ENCODE peak calls at places on chromosomes 2 and 18, in six cellular contexts. V is CD8-positive, alpha-beta T cell; W is pancreas; M is uterus; I is WERI-Rb-1; K is breast epithelium. S is an unnamed sample.

GRCh38 chr2:220748875-220749479 is 823.1 kb downstream of the EPHA4 start:
- DNase-seq in K (no peak), W (peak), I (no peak), M (no peak), V (no peak), S (no peak)

GRCh38 chr2:28576714-28577113 is 80.9 kb downstream of the PLB1 start:
- DNase-seq in W (no peak), M (no peak), V (no peak), I (no peak), K (no peak), S (no peak)

GRCh38 chr18:76167440-76167839 is 327.6 kb downstream of the ZNF516 start:
- DNase-seq in V (no peak), W (no peak), M (no peak), K (peak), I (no peak), S (no peak)

GRCh38 chr18:13393338-13393737 is 174.8 kb downstream of the LDLRAD4 start:
- DNase-seq in M (no peak), I (no peak), W (no peak), V (no peak), K (no peak), S (no peak)

GRCh38 chr2:96531872-96532505 is 4.6 kb upstream of the ARID5A start:
- DNase-seq in W (no peak), M (peak), I (peak), K (peak), V (peak), S (peak)

GRCh38 chr18:77366725-77367641 is 117.3 kb downstream of the GALR1 start:
- DNase-seq in W (no peak), V (no peak), I (peak), M (peak), K (no peak), S (peak)

GRCh38 chr2:84052043-84052442 is 407.0 kb downstream of the SUCLG1 start:
- DNase-seq in K (no peak), V (no peak), M (no peak), W (no peak), I (no peak), S (no peak)

GRCh38 chr2:191927319-191927867 is 80.5 kb upstream of the CAVIN2 start:
- DNase-seq in M (no peak), W (no peak), V (no peak), K (no peak), I (no peak), S (peak)

GRCh38 chr2:28470759-28471158 is 25.1 kb upstream of the PLB1 start:
- DNase-seq in W (no peak), K (no peak), V (no peak), I (no peak), M (no peak), S (no peak)

GRCh38 chr2:1716441-1716840 is 27.9 kb downstream of the PXDN start:
- DNase-seq in M (no peak), W (no peak), I (no peak), K (no peak), V (no peak), S (no peak)

GRCh38 chr18:68997845-68998244 is 200.0 kb downstream of the CCDC102B start:
- DNase-seq in V (no peak), I (no peak), M (no peak), W (no peak), K (no peak), S (no peak)

GRCh38 chr2:62801814-62802524 is 96.5 kb downstream of the EHBP1 start:
- DNase-seq in W (no peak), M (no peak), I (no peak), K (no peak), V (no peak), S (no peak)

GRCh38 chr2:3827673-3828575 is 124.5 kb downstream of the DCDC2C start:
- DNase-seq in W (no peak), K (no peak), V (no peak), I (peak), M (no peak), S (no peak)

GRCh38 chr2:22043784-22044183 is 920.0 kb downstream of the TDRD15 start:
- DNase-seq in I (no peak), M (no peak), V (no peak), W (no peak), K (no peak), S (no peak)

GRCh38 chr2:11286749-11287148 is 57.7 kb downstream of the ROCK2 start:
- DNase-seq in V (no peak), I (no peak), W (no peak), M (no peak), K (no peak), S (no peak)

GRCh38 chr2:177964892-177965291 is 107.7 kb downstream of the PDE11A start:
- DNase-seq in W (no peak), M (no peak), K (no peak), I (no peak), V (no peak), S (no peak)

GRCh38 chr2:130873700-130874346 is 37.1 kb downstream of the ARHGEF4 start:
- DNase-seq in W (no peak), V (peak), I (peak), K (no peak), M (peak), S (peak)

GRCh38 chr2:69616755-69617154 is 26.8 kb downstream of the AAK1 start:
- DNase-seq in K (no peak), V (peak), W (no peak), M (no peak), I (no peak), S (no peak)

GRCh38 chr2:200456567-200456966 is 53.3 kb downstream of the KCTD18 start:
- DNase-seq in M (no peak), V (no peak), W (no peak), I (no peak), K (no peak), S (no peak)

GRCh38 chr2:5520352-5520996 is 171.7 kb upstream of the SOX11 start:
- DNase-seq in I (no peak), M (no peak), W (no peak), K (no peak), V (no peak), S (peak)

GRCh38 chr2:239926587-239927234 is 98.4 kb downstream of the NDUFA10 start:
- DNase-seq in V (no peak), M (no peak), I (peak), W (no peak), K (peak), S (peak)

GRCh38 chr2:8927510-8928456 is 75.7 kb downstream of the MBOAT2 start:
- DNase-seq in V (no peak), I (no peak), K (no peak), W (no peak), M (no peak), S (no peak)
- H3K27ac ChIP-seq in V (no peak), I (no peak), K (no peak), W (no peak), M (no peak), S (no peak)

DNA sequence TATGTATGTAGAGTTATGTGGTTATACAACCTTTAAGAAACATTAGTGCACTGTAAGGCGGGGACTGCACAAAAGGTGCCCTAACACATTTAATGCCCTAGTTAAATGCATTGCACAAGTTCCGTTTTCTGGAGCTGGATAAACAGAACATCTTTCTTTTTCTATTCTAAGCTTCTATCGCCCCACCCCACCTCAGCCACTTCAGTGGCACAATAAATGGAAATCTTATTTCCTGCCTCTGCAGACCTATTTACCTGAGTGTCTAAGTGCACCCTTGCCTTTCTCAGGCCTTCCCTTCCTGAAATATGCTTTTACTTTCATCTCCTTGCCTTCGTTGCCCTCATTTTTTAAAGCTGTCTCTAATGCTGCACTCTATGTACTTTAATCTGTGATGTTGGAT is 123.5 kb downstream of the TANC1 start:
- DNase-seq in K (no peak), I (no peak), V (peak), M (no peak), W (no peak), S (no peak)
- H3K4me3 ChIP-seq in K (peak), I (no peak), V (peak), M (no peak), W (no peak), S (no peak)

DNA sequence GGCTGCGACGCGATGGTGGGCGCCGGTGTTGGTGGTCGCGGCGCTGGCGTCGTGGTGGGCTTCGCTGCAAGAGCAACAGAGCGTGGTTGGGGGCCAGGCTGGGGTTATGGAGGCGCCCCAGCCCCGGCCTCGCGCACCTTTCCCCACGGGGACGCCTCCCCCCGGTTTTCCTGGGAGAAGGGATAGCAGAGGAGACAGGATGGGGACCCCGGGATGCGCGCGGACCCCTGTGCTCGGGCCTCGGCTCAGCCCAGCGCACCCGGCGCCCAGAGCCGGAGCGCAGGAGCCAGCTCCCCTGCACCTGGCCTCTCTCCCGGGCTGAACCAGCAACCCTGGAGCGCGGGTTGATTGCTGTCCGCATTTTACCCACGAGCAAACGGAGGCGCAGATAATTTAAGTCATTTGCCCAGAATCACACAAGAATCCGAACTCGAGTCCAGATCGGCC is 1.0 kb downstream of the CD8A start:
- DNase-seq in M (no peak), K (no peak), W (peak), I (no peak), V (no peak), S (no peak)
- H3K27ac ChIP-seq in M (no peak), K (no peak), W (no peak), I (no peak), V (peak), S (no peak)

GRCh38 chr2:216083464-216084279 is 2.0 kb downstream of the TMEM169 start:
- DNase-seq in W (no peak), K (no peak), I (peak), V (no peak), M (no peak), S (peak)

GRCh38 chr2:216081487-216082387 is at the start of the genes PECR and TMEM169:
- DNase-seq in M (peak), W (peak), I (peak), V (peak), K (peak), S (peak)

GRCh38 chr2:216082388-216082733 is 642 bp downstream of the TMEM169 start:
- DNase-seq in I (no peak), K (no peak), M (no peak), V (no peak), W (no peak), S (peak)

GRCh38 chr2:216081012-216081411 is 597 bp downstream of the PECR start:
- DNase-seq in M (no peak), I (no peak), K (no peak), V (no peak), W (no peak), S (no peak)

DNA sequence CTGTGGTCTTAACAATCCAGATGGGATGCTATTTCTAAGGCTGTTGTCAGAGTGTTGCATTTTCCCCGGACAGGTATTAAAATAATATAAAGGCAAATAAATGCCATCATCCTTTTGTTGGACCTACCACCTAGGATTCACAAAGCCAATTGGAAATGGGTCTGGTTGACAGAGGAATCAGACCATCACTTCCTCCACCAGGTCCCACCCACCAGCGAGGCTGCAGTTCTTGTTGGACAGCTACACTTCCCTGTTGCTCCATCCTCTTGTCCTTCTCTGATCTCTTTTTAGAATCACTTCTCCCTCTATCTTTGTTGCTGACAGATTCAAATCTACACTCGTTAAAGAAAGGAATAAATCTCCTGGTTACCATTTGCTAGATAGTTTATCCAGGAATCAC is 1.1 kb downstream of the TMEM169 start:
- DNase-seq in I (peak), V (no peak), M (no peak), W (no peak), K (no peak), S (peak)
- H3K4me3 ChIP-seq in I (peak), V (peak), M (no peak), W (no peak), K (no peak), S (peak)